ENCODE peak calls at places on chromosomes 3 and 15, in four cellular contexts. R, Z, M and F are unnamed samples.

GRCh38 chr3:174016186-174016585 is 618.6 kb downstream of the NLGN1 start:
- DNase-seq in R (no peak), Z (no peak), M (no peak), F (no peak)

GRCh38 chr3:122085666-122086065 is 30.5 kb downstream of the CD86 start:
- DNase-seq in R (no peak), Z (no peak), M (no peak), F (no peak)

GRCh38 chr15:40471778-40472130 is 970 bp downstream of the CHST14 start:
- DNase-seq in R (no peak), Z (peak; percentile 37), M (peak; percentile 23), F (no peak)

GRCh38 chr15:39400821-39401550 is 179.9 kb upstream of the THBS1 start:
- DNase-seq in R (no peak), Z (no peak), M (no peak), F (no peak)

GRCh38 chr15:69578792-69579587 is 126.4 kb downstream of the RPLP1 start:
- DNase-seq in R (peak; percentile 44), Z (peak; percentile 95), M (peak; percentile 87), F (no peak)

GRCh38 chr3:45055032-45055410 is 28.9 kb downstream of the CLEC3B start:
- DNase-seq in R (no peak), Z (no peak), M (no peak), F (no peak)

GRCh38 chr15:64667736-64668161 is 107.6 kb downstream of the RBPMS2 start:
- DNase-seq in R (no peak), Z (no peak), M (no peak), F (no peak)

GRCh38 chr3:38601971-38602550 is 47.4 kb downstream of the SCN5A start:
- DNase-seq in R (no peak), Z (no peak), M (no peak), F (no peak)

GRCh38 chr15:78051622-78052405 is 25.7 kb downstream of the TBC1D2B start:
- DNase-seq in R (no peak), Z (peak; percentile 77), M (peak; percentile 54), F (no peak)

GRCh38 chr3:111691293-111691909 is 96.3 kb upstream of the ZBED2 start:
- DNase-seq in R (no peak), Z (no peak), M (no peak), F (no peak)

GRCh38 chr3:81308296-81308695 is 453.1 kb downstream of the GBE1 start:
- DNase-seq in R (no peak), Z (no peak), M (no peak), F (no peak)

GRCh38 chr15:37891754-37892368 is 42.6 kb upstream of the TMCO5A start:
- DNase-seq in R (no peak), Z (no peak), M (no peak), F (no peak)

DNA sequence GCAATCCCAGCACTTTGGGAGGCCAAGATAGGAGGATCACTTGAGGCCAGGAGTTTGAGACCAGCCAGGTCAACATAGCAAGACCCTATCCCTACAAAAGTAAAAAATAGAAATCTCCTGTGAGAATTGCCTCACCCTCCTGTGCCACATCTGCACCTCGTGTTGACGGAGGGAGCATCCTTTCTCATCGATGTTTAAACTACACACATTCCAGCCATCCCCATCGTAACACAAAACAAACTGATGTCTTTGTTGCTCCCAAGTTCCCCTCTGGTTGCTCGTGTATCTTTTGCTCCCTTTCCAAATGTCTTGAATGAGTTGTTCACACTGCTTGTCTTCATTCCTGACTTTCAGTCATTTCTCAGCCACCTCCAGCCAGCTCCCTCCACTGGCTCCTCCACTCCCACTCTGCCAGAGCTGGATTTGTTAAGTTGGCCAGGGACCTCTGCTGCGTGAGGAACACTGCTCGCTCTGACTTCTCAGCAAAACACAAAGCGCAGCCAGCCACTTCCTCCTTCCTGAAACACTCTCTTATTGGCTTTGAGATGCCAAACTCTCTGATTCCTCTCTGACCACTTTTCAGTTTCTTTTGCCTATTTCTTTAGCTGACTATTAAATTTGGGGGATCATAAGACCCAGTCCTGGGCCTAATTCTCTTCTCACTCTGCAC is 53.6 kb upstream of the ATP13A3 start:
- DNase-seq in R (no peak), Z (peak; percentile 38), M (no peak), F (peak; percentile 82)
- H3K27ac ChIP-seq in R (no peak overlapping the region), Z (no peak overlapping the region), M (no peak overlapping the region), F (no peak overlapping the region)

GRCh38 chr3:98824256-98824655 is 61.1 kb downstream of the ST3GAL6 start:
- DNase-seq in R (peak; percentile 19), Z (no peak), M (no peak), F (no peak)
- TF ChIP-seq POLR2AphosphoS5 in R (no peak), Z (no peak), M (no peak), F (no peak)

GRCh38 chr15:56985871-56986270 is 67.4 kb downstream of the TCF12 start:
- DNase-seq in R (no peak), Z (no peak), M (no peak), F (no peak)

GRCh38 chr15:56989411-56989924 is 71.0 kb downstream of the TCF12 start:
- DNase-seq in R (no peak), Z (no peak), M (no peak), F (no peak)

GRCh38 chr15:56987286-56987685 is 68.8 kb downstream of the TCF12 start:
- DNase-seq in R (no peak), Z (no peak), M (no peak), F (no peak)

GRCh38 chr15:56991017-56991416 is 72.6 kb downstream of the TCF12 start:
- DNase-seq in R (no peak), Z (no peak), M (no peak), F (no peak)

GRCh38 chr15:56988219-56988618 is 69.8 kb downstream of the TCF12 start:
- DNase-seq in R (no peak), Z (no peak), M (no peak), F (no peak)
- H3K4me1 ChIP-seq in R (peaks cover 26% of the 10 kb centered on the region), Z (peaks cover 40% of the 10 kb centered on the region), M (peaks cover 7% of the 10 kb centered on the region), F (peaks cover 41% of the 10 kb centered on the region)

GRCh38 chr3:99934984-99935797 is 117.5 kb downstream of the CMSS1 start:
- DNase-seq in R (no peak), Z (no peak), M (no peak), F (no peak)
- H3K27ac ChIP-seq in R (no peak overlapping the region), Z (no peak overlapping the region), M (peak overlapping the region; percentile 26), F (peak overlapping the region; percentile 29)

GRCh38 chr3:72171946-72172345 is 387.0 kb upstream of the PROK2 start:
- DNase-seq in R (no peak), Z (no peak), M (no peak), F (no peak)

GRCh38 chr3:72171461-72171860 is 386.5 kb upstream of the PROK2 start:
- DNase-seq in R (no peak), Z (no peak), M (no peak), F (no peak)

GRCh38 chr3:72169120-72169519 is 384.2 kb upstream of the PROK2 start:
- DNase-seq in R (no peak), Z (no peak), M (no peak), F (no peak)

GRCh38 chr3:72165808-72166207 is 380.9 kb upstream of the PROK2 start:
- DNase-seq in R (no peak), Z (no peak), M (no peak), F (no peak)

DNA sequence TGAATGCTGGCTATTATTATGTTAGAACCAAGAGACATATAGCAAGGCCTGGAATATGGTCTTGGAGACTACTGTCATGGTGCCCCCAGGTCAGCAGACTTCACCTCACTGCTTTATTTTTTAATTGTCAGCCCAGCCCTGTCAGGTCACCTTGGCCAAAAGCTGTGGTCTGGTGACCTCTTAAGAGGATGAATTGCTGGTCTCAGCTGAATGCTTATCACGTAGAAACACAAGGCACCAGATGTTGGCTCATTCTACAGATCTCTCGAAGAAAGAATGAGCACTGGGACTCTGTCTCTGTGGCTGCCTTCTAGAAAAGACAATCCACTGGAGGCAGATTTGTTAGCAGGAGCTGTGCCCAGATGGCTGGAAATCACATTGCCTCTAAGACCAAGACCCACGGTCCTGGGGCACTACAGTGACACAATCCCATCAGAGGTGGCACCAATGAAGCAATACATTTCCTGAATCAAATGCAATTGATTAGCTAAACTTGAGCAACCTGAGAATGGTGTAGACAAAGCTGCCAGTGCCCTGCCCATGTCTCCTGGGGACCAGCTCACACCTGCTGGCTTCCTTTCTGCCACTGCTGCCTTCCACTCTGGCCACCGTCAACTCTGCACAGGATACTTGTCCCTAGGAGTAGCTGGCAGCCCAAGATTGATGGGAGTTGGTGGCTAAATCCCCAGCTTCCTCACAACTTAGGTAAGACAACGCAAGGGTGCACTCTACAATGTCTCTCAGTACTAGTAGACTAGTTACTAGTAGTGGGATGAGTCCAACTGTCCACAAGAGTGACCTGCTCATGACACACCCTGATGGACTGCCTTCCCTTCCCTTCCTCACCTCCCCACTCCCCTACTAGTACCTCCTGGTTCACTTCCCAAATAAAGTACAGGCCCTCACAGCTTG is 384.9 kb upstream of the PROK2 start:
- DNase-seq in R (no peak), Z (no peak), M (no peak), F (no peak)
- TF ChIP-seq POLR2AphosphoS5 in R (no peak), Z (no peak), M (no peak), F (no peak)

GRCh38 chr15:62124953-62125263 is 40.2 kb downstream of the C2CD4B start:
- DNase-seq in R (no peak), Z (no peak), M (no peak), F (no peak)
- H3K4me1 ChIP-seq in R (peaks cover 19% of the 10 kb centered on the region), Z (peaks cover 22% of the 10 kb centered on the region), M (no peaks in the 10 kb centered on the region), F (peaks cover 3% of the 10 kb centered on the region)

GRCh38 chr3:48621461-48621869 is at the start of gene TMEM89:
- DNase-seq in R (no peak), Z (no peak), M (no peak), F (no peak)
- H3K27ac ChIP-seq in R (no peak within 1 kb of the TSS), Z (no peak within 1 kb of the TSS), M (peak within 1 kb of the TSS; percentile 78), F (no peak within 1 kb of the TSS)

GRCh38 chr3:134709563-134710312 is 58.9 kb upstream of the KY start:
- DNase-seq in R (no peak), Z (no peak), M (no peak), F (no peak)
- TF ChIP-seq POLR2AphosphoS5 in R (no peak), Z (no peak), M (no peak), F (no peak)